ENCODE peak calls at places on chromosomes 6 and 20, in eight cellular contexts. X, F, Q, J, Y, H, K and Z are unnamed samples.
A peak's percentile ranks its signal among the peaks of the same experiment; 100 is the strongest.

GRCh38 chr6:69026243-69026642 is 391.2 kb downstream of the ADGRB3 start:
- DNase-seq in X (no peak), F (no peak), Q (no peak), J (no peak), Y (no peak), H (peak; percentile 49), K (no peak), Z (no peak)

GRCh38 chr20:32263398-32263954 is 14.0 kb upstream of the KIF3B start:
- DNase-seq in X (no peak), F (no peak), Q (no peak), J (no peak), Y (no peak), H (no peak), K (no peak), Z (no peak)

GRCh38 chr20:5945963-5946362 is 4.4 kb downstream of the TRMT6 start:
- DNase-seq in X (no peak), F (no peak), Q (peak; percentile 54), J (peak; percentile 82), Y (no peak), H (peak; percentile 60), K (no peak), Z (peak; percentile 83)

GRCh38 chr6:137350857-137351256 is 131.7 kb upstream of the IFNGR1 start:
- DNase-seq in X (no peak), F (no peak), Q (no peak), J (no peak), Y (no peak), H (no peak), K (no peak), Z (no peak)

GRCh38 chr6:11685411-11686093 is 93.1 kb downstream of the ADTRP start:
- DNase-seq in X (no peak), F (no peak), Q (peak; percentile 76), J (no peak), Y (no peak), H (peak; percentile 71), K (no peak), Z (no peak)

GRCh38 chr20:32501709-32502108 is 83.4 kb downstream of the NOL4L start:
- DNase-seq in X (no peak), F (no peak), Q (no peak), J (peak; percentile 61), Y (no peak), H (peak; percentile 37), K (no peak), Z (peak; percentile 51)

GRCh38 chr6:166629628-166630027 is 2.6 kb upstream of the RPS6KA2 start:
- DNase-seq in X (no peak), F (no peak), Q (no peak), J (peak; percentile 58), Y (no peak), H (peak; percentile 51), K (no peak), Z (peak; percentile 32)

GRCh38 chr6:138013949-138014348 is 93.3 kb downstream of the PERP start:
- DNase-seq in X (no peak), F (no peak), Q (no peak), J (no peak), Y (no peak), H (no peak), K (no peak), Z (peak; percentile 1)

GRCh38 chr6:75818061-75818855 is 69.2 kb downstream of the MYO6 start:
- DNase-seq in X (no peak), F (no peak), Q (no peak), J (no peak), Y (no peak), H (peak; percentile 12), K (no peak), Z (peak; percentile 11)

GRCh38 chr6:30887901-30888300 is 3.6 kb downstream of the DDR1 start:
- DNase-seq in X (no peak), F (no peak), Q (no peak), J (no peak), Y (no peak), H (no peak), K (no peak), Z (no peak)

GRCh38 chr6:134835998-134836397 is 113.9 kb downstream of the ALDH8A1 start:
- DNase-seq in X (no peak), F (no peak), Q (no peak), J (no peak), Y (no peak), H (no peak), K (no peak), Z (peak; percentile 44)

GRCh38 chr6:165644586-165645266 is 18.3 kb downstream of the PDE10A start:
- DNase-seq in X (no peak), F (no peak), Q (no peak), J (no peak), Y (no peak), H (no peak), K (no peak), Z (no peak)

GRCh38 chr6:107344981-107345380 is 114.4 kb downstream of the PDSS2 start:
- DNase-seq in X (no peak), F (no peak), Q (no peak), J (no peak), Y (no peak), H (no peak), K (no peak), Z (no peak)

GRCh38 chr6:159532155-159532554 is 160.9 kb downstream of the SOD2 start:
- DNase-seq in X (no peak), F (no peak), Q (no peak), J (no peak), Y (no peak), H (no peak), K (no peak), Z (no peak)

GRCh38 chr6:104601756-104602155 is 258.0 kb downstream of the HACE1 start:
- DNase-seq in X (no peak), F (no peak), Q (no peak), J (peak; percentile 2), Y (no peak), H (peak; percentile 25), K (no peak), Z (peak; percentile 18)

GRCh38 chr20:63962426-63963347 is 6.5 kb upstream of the UCKL1 start:
- DNase-seq in X (no peak), F (no peak), Q (no peak), J (no peak), Y (peak; percentile 82), H (no peak), K (no peak), Z (no peak)

GRCh38 chr6:100353276-100354015 is 111.3 kb downstream of the SIM1 start:
- DNase-seq in X (no peak), F (no peak), Q (no peak), J (no peak), Y (no peak), H (peak; percentile 89), K (no peak), Z (no peak)

GRCh38 chr20:41436679-41437078 is 70.1 kb upstream of the EMILIN3 start:
- DNase-seq in X (no peak), F (no peak), Q (peak; percentile 4), J (peak; percentile 77), Y (no peak), H (peak; percentile 94), K (no peak), Z (peak; percentile 92)

GRCh38 chr6:52301326-52301725 is 16.8 kb upstream of the MCM3 start:
- DNase-seq in X (no peak), F (peak; percentile 77), Q (no peak), J (no peak), Y (no peak), H (no peak), K (no peak), Z (no peak)

GRCh38 chr6:166443166-166443565 is 60.4 kb upstream of the MPC1 start:
- DNase-seq in X (no peak), F (no peak), Q (no peak), J (no peak), Y (no peak), H (no peak), K (no peak), Z (no peak)

GRCh38 chr6:163195721-163196691 is 218.5 kb upstream of the QKI start:
- DNase-seq in X (no peak), F (no peak), Q (no peak), J (no peak), Y (no peak), H (no peak), K (no peak), Z (no peak)

GRCh38 chr20:63049561-63050221 is 42.9 kb upstream of the BHLHE23 start:
- DNase-seq in X (no peak), F (no peak), Q (no peak), J (no peak), Y (peak; percentile 61), H (no peak), K (no peak), Z (no peak)

DNA sequence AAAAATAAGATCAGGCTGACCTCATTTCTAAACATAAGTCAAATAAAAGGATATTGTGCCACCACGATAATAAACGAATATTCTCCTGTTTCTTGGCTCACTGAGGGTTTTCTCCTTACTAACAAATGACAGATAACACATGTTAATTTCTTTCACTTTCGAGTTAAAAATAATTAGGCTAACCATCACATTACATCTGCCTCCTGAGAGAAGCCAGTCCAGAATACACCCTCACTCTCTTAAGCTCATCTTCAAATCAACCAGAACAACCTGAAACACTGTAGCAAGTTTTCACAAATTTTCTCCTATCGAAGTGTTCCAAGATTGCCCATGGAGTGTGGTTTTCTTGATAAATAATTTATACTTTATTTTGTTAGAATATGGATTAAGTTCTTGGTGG is 1285.6 kb upstream of the EYS start:
- DNase-seq in X (no peak), F (no peak), Q (no peak), J (no peak), Y (no peak), H (no peak), K (no peak), Z (no peak)
- H3K4me3 ChIP-seq in X (no peak overlapping the region), F (no peak overlapping the region), Q (no peak overlapping the region), J (no peak overlapping the region), Y (no peak overlapping the region), H (no peak overlapping the region), K (no peak overlapping the region), Z (no peak overlapping the region)

GRCh38 chr6:156564807-156565149 is 212.4 kb upstream of the ARID1B start:
- DNase-seq in X (no peak), F (no peak), Q (no peak), J (no peak), Y (peak; percentile 53), H (no peak), K (no peak), Z (no peak)
- TF ChIP-seq CTCF in X (no peak), F (no peak), Q (no peak), J (no peak), Y (no peak), H (no peak), K (no peak), Z (no peak)

GRCh38 chr6:37535701-37536461 is 36.2 kb upstream of the CCDC167 start:
- DNase-seq in X (peak; percentile 52), F (peak; percentile 72), Q (no peak), J (no peak), Y (no peak), H (no peak), K (no peak), Z (no peak)
- H3K4me3 ChIP-seq in X (peak overlapping the region; percentile 19), F (no peak overlapping the region), Q (peak overlapping the region; percentile 52), J (peak overlapping the region; percentile 20), Y (no peak overlapping the region), H (no peak overlapping the region), K (peak overlapping the region; percentile 54), Z (no peak overlapping the region)

DNA sequence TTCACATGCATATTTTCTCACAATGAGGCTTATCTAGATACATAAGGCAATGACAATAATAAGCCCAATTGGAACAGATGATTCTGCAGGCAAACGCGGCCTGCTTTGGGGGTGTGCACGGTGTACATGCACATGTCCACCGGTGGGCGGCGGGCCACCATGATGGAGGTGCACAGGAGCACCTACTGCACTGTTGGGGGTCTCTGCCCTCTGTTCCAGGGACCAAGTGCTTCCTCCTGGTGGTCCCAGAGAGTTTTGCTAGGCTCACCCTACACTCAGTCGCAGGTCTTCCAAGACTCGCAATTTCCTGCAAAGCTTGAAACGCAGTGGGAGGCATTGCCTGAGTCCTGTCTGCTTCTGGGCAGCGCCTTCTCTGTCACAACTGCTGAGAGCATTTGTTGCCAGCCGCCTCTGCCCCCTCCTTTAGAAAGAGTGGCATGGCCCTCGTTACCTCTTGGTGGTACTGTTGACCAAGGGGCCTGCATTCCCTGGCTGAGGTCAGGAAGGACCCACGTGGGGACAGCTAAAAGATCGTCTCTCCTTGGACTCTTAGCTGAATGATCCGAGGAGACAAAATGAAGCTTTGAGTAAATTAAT is 135.3 kb downstream of the ERMARD start:
- DNase-seq in X (no peak), F (no peak), Q (no peak), J (no peak), Y (peak; percentile 80), H (no peak), K (no peak), Z (no peak)
- TF ChIP-seq CTCF in X (no peak), F (peak; percentile 23), Q (no peak), J (no peak), Y (no peak), H (no peak), K (no peak), Z (no peak)